ENCODE peak calls at places on chromosomes 11 and 22, in ten cellular contexts. Q, Z, N, O, H, T, V, I, S and W are unnamed samples. For H3K4me1, the result is how much of the 10 kb centered on the place peaks cover.

GRCh38 chr11:130314184-130314748 is 451 bp downstream of the ZBTB44 start:
- DNase-seq in Q (peak), Z (no peak), N (peak), O (no peak), H (peak), T (peak), V (peak), I (peak), S (peak), W (peak)

GRCh38 chr11:77170107-77170506 is 42.1 kb downstream of the MYO7A start:
- DNase-seq in Q (no peak), Z (no peak), N (peak), O (no peak), H (no peak), T (no peak), V (no peak), I (no peak), S (no peak), W (peak)

GRCh38 chr11:122100222-122101080 is 15.6 kb downstream of the BLID start:
- DNase-seq in Q (no peak), Z (no peak), N (no peak), O (peak), H (peak), T (peak), V (peak), I (peak), S (peak), W (peak)

GRCh38 chr11:97894978-97895377 is 1125.8 kb upstream of the CNTN5 start:
- DNase-seq in Q (no peak), Z (no peak), N (no peak), O (no peak), H (no peak), T (no peak), V (no peak), I (no peak), S (no peak), W (no peak)

GRCh38 chr11:112279901-112280267 is 19.2 kb upstream of the PLET1 start:
- DNase-seq in Q (peak), Z (peak), N (peak), O (no peak), H (peak), T (peak), V (peak), I (peak), S (peak), W (peak)

GRCh38 chr11:71977743-71978418 is 20.8 kb upstream of the IL18BP start:
- DNase-seq in Q (no peak), Z (peak), N (no peak), O (no peak), H (peak), T (no peak), V (peak), I (peak), S (peak), W (peak)

GRCh38 chr11:69173925-69174591 is 18.3 kb downstream of the SMIM38 start:
- DNase-seq in Q (peak), Z (no peak), N (no peak), O (no peak), H (peak), T (no peak), V (no peak), I (no peak), S (no peak), W (no peak)

GRCh38 chr11:130774703-130775102 is 141.6 kb downstream of the SNX19 start:
- DNase-seq in Q (no peak), Z (no peak), N (no peak), O (no peak), H (no peak), T (no peak), V (peak), I (peak), S (peak), W (no peak)

DNA sequence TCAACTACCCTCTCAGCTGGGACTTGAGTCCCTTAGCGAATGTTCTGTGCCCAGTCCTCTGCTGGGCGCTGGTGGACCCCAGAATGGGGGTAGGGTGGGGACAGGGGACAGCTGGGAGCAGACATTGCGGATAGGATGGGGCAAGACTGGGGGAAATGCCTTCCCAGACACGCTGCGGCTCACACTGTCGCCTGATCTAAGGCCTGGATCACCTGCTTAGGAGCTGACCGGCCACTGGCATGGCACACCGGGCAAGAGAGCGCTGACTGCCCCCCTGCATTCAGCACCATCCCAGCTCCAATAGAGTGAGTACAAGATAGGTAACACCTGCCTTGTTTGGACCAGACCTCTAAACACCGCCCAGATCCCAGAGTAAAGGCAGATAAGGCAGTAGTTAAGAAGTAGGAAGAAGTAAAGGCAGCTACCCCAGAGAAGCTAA is 1.4 kb downstream of the ARVCF start:
- DNase-seq in Q (peak), Z (no peak), N (no peak), O (no peak), H (no peak), T (no peak), V (no peak), I (no peak), S (no peak), W (no peak)
- H3K4me1 ChIP-seq in Q (under half), Z (under half), N (under half), O (under half), H (under half), T (under half), V (under half), I (under half), S (under half), W (under half)

DNA sequence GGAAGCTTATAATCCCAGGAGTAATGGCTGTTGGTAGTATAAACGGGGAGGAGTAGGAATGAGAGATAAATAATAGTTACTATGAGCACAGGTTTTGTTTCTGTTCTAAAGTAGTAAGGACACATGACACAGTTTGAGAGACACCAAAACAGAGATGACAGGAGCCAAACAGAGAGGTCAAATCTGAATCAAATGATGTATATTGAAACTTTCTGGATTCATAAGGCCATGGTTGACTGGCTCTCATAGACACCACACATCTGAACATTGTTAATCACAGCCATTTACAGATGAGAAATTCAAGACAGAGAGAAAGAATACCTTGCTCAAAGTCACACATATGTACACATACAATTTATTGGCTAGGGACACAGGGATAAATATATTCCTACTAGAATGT is 63.4 kb upstream of the UCP3 start:
- DNase-seq in Q (no peak), Z (no peak), N (no peak), O (no peak), H (no peak), T (no peak), V (no peak), I (no peak), S (no peak), W (no peak)
- TF ChIP-seq CTCF in Q (no peak), Z (no peak), N (no peak), O (no peak), H (no peak), T (no peak), V (no peak), I (no peak), S (no peak), W (no peak)

GRCh38 chr11:10590516-10590915 is 22.1 kb upstream of the LYVE1 start:
- DNase-seq in Q (no peak), Z (no peak), N (no peak), O (no peak), H (no peak), T (no peak), V (no peak), I (no peak), S (no peak), W (no peak)

GRCh38 chr11:10584071-10584501 is 15.6 kb upstream of the LYVE1 start:
- DNase-seq in Q (no peak), Z (no peak), N (no peak), O (no peak), H (peak), T (no peak), V (no peak), I (no peak), S (no peak), W (peak)

GRCh38 chr11:10588904-10589303 is 20.4 kb upstream of the LYVE1 start:
- DNase-seq in Q (no peak), Z (no peak), N (no peak), O (no peak), H (no peak), T (no peak), V (no peak), I (no peak), S (no peak), W (no peak)

GRCh38 chr11:10591741-10592140 is 23.3 kb upstream of the LYVE1 start:
- DNase-seq in Q (no peak), Z (no peak), N (no peak), O (no peak), H (no peak), T (no peak), V (no peak), I (no peak), S (no peak), W (no peak)

GRCh38 chr11:10587995-10588394 is 19.5 kb upstream of the LYVE1 start:
- DNase-seq in Q (no peak), Z (no peak), N (no peak), O (no peak), H (no peak), T (no peak), V (no peak), I (no peak), S (no peak), W (no peak)
- H3K4me1 ChIP-seq in Q (under half), Z (under half), N (half or more), O (half or more), H (under half), T (half or more), V (under half), I (under half), S (under half), W (under half)

GRCh38 chr22:31160328-31160978 is 471 bp downstream of the RNF185 start:
- DNase-seq in Q (peak), Z (peak), N (no peak), O (no peak), H (peak), T (no peak), V (peak), I (no peak), S (peak), W (peak)

GRCh38 chr22:31161386-31161785 is 1.4 kb downstream of the RNF185 start:
- DNase-seq in Q (no peak), Z (no peak), N (no peak), O (no peak), H (no peak), T (no peak), V (no peak), I (no peak), S (no peak), W (no peak)

DNA sequence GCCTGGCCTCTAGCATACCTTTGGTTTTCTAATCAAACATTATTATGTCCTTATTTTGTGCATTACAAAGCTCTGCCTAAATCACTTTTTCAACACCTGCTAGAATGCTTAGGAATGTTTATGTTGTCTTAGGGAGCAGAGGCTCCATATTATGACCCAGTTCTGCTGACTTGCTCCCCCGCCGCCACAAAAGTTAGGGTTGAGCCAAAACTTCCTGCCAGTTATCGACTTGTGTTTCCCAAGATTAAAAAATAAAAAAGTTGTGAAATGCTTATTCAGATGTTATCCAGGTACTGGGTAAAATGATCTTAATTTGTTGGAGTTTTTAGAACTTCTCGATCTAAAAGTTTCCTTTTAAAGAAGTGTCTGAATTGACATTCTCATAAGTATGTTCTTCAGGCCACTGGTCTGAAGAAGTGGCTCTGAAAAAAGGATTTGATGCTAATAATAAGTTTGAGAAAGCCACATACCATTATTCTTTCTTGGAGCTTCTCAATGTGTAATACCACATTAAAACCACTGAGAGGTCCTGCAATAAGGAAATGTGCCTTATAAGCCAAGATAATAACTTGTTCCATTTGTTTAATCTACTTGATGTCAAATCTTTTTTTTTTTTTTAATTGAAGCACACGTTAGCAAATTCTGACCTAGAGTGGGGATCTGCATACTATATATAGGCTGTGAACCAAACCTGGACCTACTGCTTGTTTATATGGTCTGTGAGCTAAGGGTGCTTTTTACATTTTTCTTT is 2.2 kb downstream of the RNF185 start:
- DNase-seq in Q (no peak), Z (no peak), N (no peak), O (no peak), H (peak), T (no peak), V (peak), I (no peak), S (no peak), W (no peak)
- TF ChIP-seq CTCF in Q (no peak), Z (no peak), N (no peak), O (peak), H (no peak), T (no peak), V (no peak), I (no peak), S (no peak), W (peak)

GRCh38 chr11:128482512-128483191 is 104.7 kb downstream of the ETS1 start:
- DNase-seq in Q (no peak), Z (peak), N (no peak), O (no peak), H (peak), T (no peak), V (no peak), I (no peak), S (no peak), W (no peak)

GRCh38 chr11:128483211-128483788 is 104.1 kb downstream of the ETS1 start:
- DNase-seq in Q (no peak), Z (peak), N (no peak), O (no peak), H (no peak), T (no peak), V (no peak), I (no peak), S (no peak), W (no peak)

GRCh38 chr11:128481135-128481534 is 106.2 kb downstream of the ETS1 start:
- DNase-seq in Q (no peak), Z (no peak), N (no peak), O (no peak), H (peak), T (no peak), V (no peak), I (no peak), S (no peak), W (peak)

GRCh38 chr11:128482092-128482491 is 105.3 kb downstream of the ETS1 start:
- DNase-seq in Q (no peak), Z (no peak), N (no peak), O (no peak), H (no peak), T (no peak), V (no peak), I (no peak), S (no peak), W (no peak)

GRCh38 chr11:128484172-128484571 is 103.2 kb downstream of the ETS1 start:
- DNase-seq in Q (no peak), Z (no peak), N (no peak), O (no peak), H (no peak), T (no peak), V (no peak), I (no peak), S (no peak), W (no peak)
- H3K4me1 ChIP-seq in Q (half or more), Z (half or more), N (half or more), O (half or more), H (under half), T (half or more), V (under half), I (half or more), S (under half), W (under half)

GRCh38 chr11:57483570-57483934 is 23.2 kb downstream of the RTN4RL2 start:
- DNase-seq in Q (no peak), Z (no peak), N (no peak), O (no peak), H (no peak), T (no peak), V (no peak), I (no peak), S (no peak), W (no peak)

GRCh38 chr11:57484141-57484710 is 23.9 kb downstream of the RTN4RL2 start:
- DNase-seq in Q (peak), Z (no peak), N (no peak), O (no peak), H (no peak), T (no peak), V (no peak), I (no peak), S (no peak), W (no peak)

GRCh38 chr11:57481315-57481714 is 21.0 kb downstream of the RTN4RL2 start:
- DNase-seq in Q (no peak), Z (no peak), N (no peak), O (no peak), H (no peak), T (no peak), V (no peak), I (no peak), S (no peak), W (no peak)

GRCh38 chr11:57481915-57482781 is 21.8 kb downstream of the RTN4RL2 start:
- DNase-seq in Q (peak), Z (no peak), N (no peak), O (no peak), H (no peak), T (peak), V (no peak), I (no peak), S (no peak), W (no peak)

GRCh38 chr11:57482782-57483569 is 22.6 kb downstream of the RTN4RL2 start:
- DNase-seq in Q (peak), Z (peak), N (peak), O (no peak), H (no peak), T (peak), V (no peak), I (no peak), S (peak), W (peak)
- TF ChIP-seq CTCF in Q (peak), Z (peak), N (peak), O (peak), H (peak), T (peak), V (peak), I (peak), S (peak), W (peak)

DNA sequence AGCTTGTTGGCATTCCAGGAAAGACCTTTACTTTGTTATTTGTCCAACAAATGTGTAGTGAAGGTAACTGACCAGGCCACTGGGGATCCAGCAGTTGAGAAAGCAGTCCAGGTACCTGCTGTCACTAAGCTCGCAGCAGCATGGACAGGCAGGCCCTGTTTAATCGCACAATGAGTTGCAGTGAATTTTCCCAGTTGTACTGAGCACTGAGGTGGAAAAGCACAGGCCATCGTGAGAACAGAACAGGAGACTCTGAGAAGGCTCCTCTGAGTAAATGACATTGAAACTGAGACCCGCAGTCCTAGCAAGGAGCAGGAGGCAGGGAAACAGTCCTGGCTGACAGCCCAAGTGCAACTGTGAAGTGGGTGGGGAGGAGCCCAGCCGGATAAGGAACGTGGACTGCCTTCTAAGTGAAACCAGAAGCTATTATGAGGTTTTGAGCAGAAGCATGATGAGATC is 39.8 kb upstream of the CDON start:
- DNase-seq in Q (no peak), Z (no peak), N (peak), O (no peak), H (peak), T (no peak), V (peak), I (peak), S (no peak), W (peak)
- H3K4me1 ChIP-seq in Q (under half), Z (under half), N (under half), O (under half), H (under half), T (under half), V (under half), I (under half), S (under half), W (under half)

DNA sequence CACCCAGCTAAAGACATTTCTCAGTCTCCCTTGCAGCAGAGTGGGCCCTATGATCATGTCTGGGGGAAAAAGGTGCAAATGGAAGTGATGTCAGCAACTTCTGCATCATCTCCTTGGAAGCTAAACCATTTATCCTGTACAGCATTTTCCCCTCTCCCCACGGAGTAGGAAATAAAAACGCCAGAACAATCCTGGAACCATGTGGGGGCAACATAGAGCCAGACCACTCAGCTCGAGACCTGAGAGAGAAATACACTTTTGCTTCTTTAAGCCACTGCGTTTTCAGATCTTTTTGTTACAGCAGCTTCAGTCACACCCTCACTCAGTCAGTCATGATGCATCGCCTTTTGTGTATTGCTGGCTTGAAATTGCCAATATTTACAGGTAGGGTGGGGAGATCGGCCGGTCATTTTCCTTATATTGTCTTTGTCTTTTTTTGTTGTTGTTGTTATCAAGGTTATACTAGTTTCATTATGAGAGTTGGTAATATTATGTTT is 9.1 kb upstream of the RAC2 start:
- DNase-seq in Q (no peak), Z (no peak), N (no peak), O (no peak), H (peak), T (no peak), V (no peak), I (no peak), S (peak), W (no peak)
- TF ChIP-seq CTCF in Q (no peak), Z (no peak), N (no peak), O (no peak), H (peak), T (no peak), V (no peak), I (no peak), S (no peak), W (peak)

GRCh38 chr11:108388576-108388975 is 78.8 kb downstream of the C11orf65 start:
- DNase-seq in Q (no peak), Z (no peak), N (no peak), O (no peak), H (no peak), T (no peak), V (no peak), I (no peak), S (no peak), W (no peak)
- H3K4me1 ChIP-seq in Q (under half), Z (under half), N (under half), O (under half), H (under half), T (under half), V (under half), I (under half), S (under half), W (under half)